ENCODE peak calls at places on chromosomes 11 and 22, in four cellular contexts. I is CD4-positive, alpha-beta memory T cell; N is memory B cell; U is right lobe of liver. S is an unnamed sample.

GRCh38 chr11:134541951-134542350 is 129.9 kb upstream of the B3GAT1 start:
- DNase-seq in I (no peak), N (no peak), U (no peak), S (no peak)

GRCh38 chr11:2099523-2100316 is 39.5 kb downstream of the IGF2 start:
- DNase-seq in N (no peak), I (no peak), U (peak), S (no peak)

GRCh38 chr11:86955111-86955673 is at the start of gene FZD4:
- DNase-seq in U (peak), I (peak), N (peak), S (peak)

GRCh38 chr11:111659201-111659600 is 57.0 kb downstream of the SIK2 start:
- DNase-seq in N (no peak), U (no peak), I (no peak), S (no peak)

GRCh38 chr11:68956142-68956541 is 24.6 kb downstream of the MRGPRD start:
- DNase-seq in N (peak), I (no peak), U (no peak), S (no peak)

GRCh38 chr22:19886605-19887250 is 32.1 kb upstream of the GNB1L start:
- DNase-seq in N (no peak), I (peak), U (peak), S (no peak)

GRCh38 chr11:66845876-66846212 is 2.6 kb downstream of the RCE1 start:
- DNase-seq in N (no peak), I (no peak), U (peak), S (no peak)

GRCh38 chr11:63911440-63911839 is 5.5 kb downstream of the RCOR2 start:
- DNase-seq in I (no peak), N (no peak), U (no peak), S (no peak)

GRCh38 chr11:1618231-1618630 is 3.7 kb downstream of the KRTAP5-4 start:
- DNase-seq in N (no peak), U (no peak), I (no peak), S (no peak)